ENCODE peak calls at places on chromosomes 16 and 17, in seven cellular contexts. H, M, E, F, L, A and V are unnamed samples.

GRCh38 chr17:81342700-81343070 is 47.6 kb upstream of the SLC38A10 start:
- DNase-seq in H (no peak), M (no peak), E (no peak), F (no peak), L (no peak), A (no peak), V (no peak)

GRCh38 chr17:42321555-42321954 is 33.3 kb downstream of the STAT5A start:
- DNase-seq in H (no peak), M (no peak), E (no peak), F (no peak), L (no peak), A (peak), V (no peak)

GRCh38 chr17:42058018-42058417 is 7.6 kb upstream of the C17orf113 start:
- DNase-seq in H (no peak), M (no peak), E (no peak), F (no peak), L (no peak), A (no peak), V (no peak)

GRCh38 chr16:85204242-85205010 is 92.2 kb upstream of the CIBAR2 start:
- DNase-seq in H (peak), M (no peak), E (no peak), F (no peak), L (no peak), A (no peak), V (peak)

GRCh38 chr17:58667934-58668597 is 23.8 kb downstream of the TEX14 start:
- DNase-seq in H (no peak), M (no peak), E (no peak), F (no peak), L (no peak), A (no peak), V (no peak)

GRCh38 chr17:49516190-49516589 is 21.1 kb downstream of the NGFR start:
- DNase-seq in H (no peak), M (no peak), E (no peak), F (no peak), L (no peak), A (no peak), V (no peak)

GRCh38 chr17:76529643-76530488 is 7.6 kb downstream of the CYGB start:
- DNase-seq in H (peak), M (no peak), E (no peak), F (no peak), L (no peak), A (no peak), V (peak)

GRCh38 chr16:17532338-17532995 is 61.7 kb upstream of the XYLT1 start:
- DNase-seq in H (no peak), M (no peak), E (no peak), F (no peak), L (no peak), A (no peak), V (no peak)

GRCh38 chr16:89187337-89188063 is 12.8 kb downstream of the SLC22A31 start:
- DNase-seq in H (no peak), M (no peak), E (no peak), F (peak), L (no peak), A (no peak), V (no peak)

GRCh38 chr16:59201821-59202220 is 467.7 kb upstream of the GOT2 start:
- DNase-seq in H (no peak), M (no peak), E (no peak), F (no peak), L (no peak), A (no peak), V (no peak)